ENCODE peak calls at places on chromosomes 12 and 14, in eight cellular contexts. C is bronchial epithelial cell, I is progenitor cell of endocrine pancreas, F is SIG-M5, Y is left ventricle myocardium superior, T is HTR-8/SVneo, V is Ammon's horn, Q is lower lobe of right lung. R is an unnamed sample.
A peak's percentile ranks its signal among the peaks of the same experiment; 100 is the strongest.

GRCh38 chr12:114221976-114222630 is 183.8 kb downstream of the TBX5 start:
- DNase-seq in C (no peak), I (no peak), F (no peak), Y (no peak), T (no peak), V (no peak), Q (no peak), R (no peak)

GRCh38 chr14:104280085-104280901 is 141.9 kb downstream of the KIF26A start:
- DNase-seq in C (no peak), I (peak; percentile 7), F (no peak), Y (no peak), T (no peak), V (no peak), Q (peak; percentile 32), R (no peak)

GRCh38 chr12:111417290-111417689 is 11.6 kb downstream of the SH2B3 start:
- DNase-seq in C (no peak), I (no peak), F (no peak), Y (no peak), T (no peak), V (no peak), Q (no peak), R (no peak)

GRCh38 chr12:48853228-48853688 is 1.3 kb upstream of the DDX23 start:
- DNase-seq in C (peak; percentile 82), I (peak; percentile 79), F (peak; percentile 44), Y (peak; percentile 66), T (peak; percentile 88), V (peak; percentile 93), Q (peak; percentile 76), R (peak; percentile 89)

GRCh38 chr14:54568821-54569591 is 2.1 kb downstream of the SAMD4A start:
- DNase-seq in C (no peak), I (no peak), F (no peak), Y (peak; percentile 47), T (no peak), V (no peak), Q (no peak), R (peak; percentile 16)

GRCh38 chr14:89428556-89429196 is 11.6 kb upstream of the FOXN3 start:
- DNase-seq in C (peak; percentile 85), I (no peak), F (no peak), Y (peak; percentile 51), T (peak; percentile 72), V (peak; percentile 51), Q (no peak), R (no peak)

GRCh38 chr14:50955373-50956043 is 11.2 kb upstream of the PYGL start:
- DNase-seq in C (peak; percentile 100), I (no peak), F (peak; percentile 35), Y (peak; percentile 63), T (peak; percentile 87), V (peak; percentile 51), Q (peak; percentile 75), R (peak; percentile 18)

GRCh38 chr12:110928700-110929099 is 8.3 kb upstream of the MYL2 start:
- DNase-seq in C (no peak), I (no peak), F (no peak), Y (peak; percentile 88), T (no peak), V (no peak), Q (no peak), R (no peak)

GRCh38 chr14:93132472-93133065 is 16.8 kb upstream of the ITPK1 start:
- DNase-seq in C (no peak), I (no peak), F (no peak), Y (no peak), T (peak; percentile 40), V (peak; percentile 71), Q (no peak), R (no peak)

GRCh38 chr12:131829795-131830334 is 1.7 kb downstream of the MMP17 start:
- DNase-seq in C (no peak), I (no peak), F (no peak), Y (no peak), T (no peak), V (no peak), Q (no peak), R (no peak)

GRCh38 chr14:20454359-20454644 is 310 bp downstream of the OSGEP start:
- DNase-seq in C (peak; percentile 82), I (no peak), F (no peak), Y (no peak), T (no peak), V (no peak), Q (no peak), R (no peak)

GRCh38 chr12:93599192-93599591 is 26.7 kb downstream of the SOCS2 start:
- DNase-seq in C (no peak), I (no peak), F (no peak), Y (no peak), T (no peak), V (no peak), Q (no peak), R (no peak)

GRCh38 chr14:73237786-73238261 is 518 bp downstream of the PAPLN start:
- DNase-seq in C (no peak), I (no peak), F (no peak), Y (no peak), T (no peak), V (no peak), Q (no peak), R (peak; percentile 62)

GRCh38 chr12:96501139-96501741 is 11.9 kb downstream of the CFAP54 start:
- DNase-seq in C (peak; percentile 92), I (no peak), F (no peak), Y (no peak), T (peak; percentile 60), V (no peak), Q (no peak), R (no peak)

GRCh38 chr12:126811401-126811800 is 1455.6 kb upstream of the TMEM132C start:
- DNase-seq in C (no peak), I (no peak), F (no peak), Y (no peak), T (no peak), V (no peak), Q (no peak), R (peak; percentile 18)

GRCh38 chr12:116136340-116136739 is 141.2 kb downstream of the MED13L start:
- DNase-seq in C (no peak), I (no peak), F (no peak), Y (no peak), T (no peak), V (no peak), Q (no peak), R (no peak)

GRCh38 chr12:52258335-52258901 is 16.0 kb upstream of the KRT86 start:
- DNase-seq in C (no peak), I (peak; percentile 31), F (no peak), Y (no peak), T (no peak), V (no peak), Q (peak; percentile 61), R (peak; percentile 71)

GRCh38 chr12:47882796-47883546 is 21.8 kb downstream of the VDR start:
- DNase-seq in C (peak; percentile 38), I (no peak), F (no peak), Y (no peak), T (no peak), V (peak; percentile 58), Q (peak; percentile 75), R (no peak)

GRCh38 chr12:19855876-19856275 is 416.6 kb downstream of the AEBP2 start:
- DNase-seq in C (no peak), I (no peak), F (no peak), Y (no peak), T (no peak), V (no peak), Q (no peak), R (no peak)